ENCODE peak calls at places on chromosomes 3 and 15, in seven cellular contexts. One of them, this sample, is unnamed.

GRCh38 chr3:146473726-146474125 is 4.4 kb upstream of the PLSCR2 start:
- DNase-seq in ELR: no peak
- DNase-seq in non-pigmented ciliary epithelial cell: no peak
- DNase-seq in lower leg skin: no peak
- DNase-seq in GM12891: no peak
- DNase-seq in stimulated activated CD8-positive, alpha-beta memory T cell treated with anti-CD3 and anti-CD28 coated beads, Interleukin-4, amount 100 ng/mL, for 24 hours: no peak
- DNase-seq in GM23248: no peak
- DNase-seq in this sample: no peak

GRCh38 chr15:72198410-72199270 is 1.1 kb upstream of the GRAMD2A start:
- DNase-seq in ELR: no peak
- DNase-seq in non-pigmented ciliary epithelial cell: no peak
- DNase-seq in lower leg skin: peak
- DNase-seq in GM12891: no peak
- DNase-seq in stimulated activated CD8-positive, alpha-beta memory T cell treated with anti-CD3 and anti-CD28 coated beads, Interleukin-4, amount 100 ng/mL, for 24 hours: no peak
- DNase-seq in GM23248: no peak
- DNase-seq in this sample: no peak

GRCh38 chr3:172707967-172708366 is 2.9 kb downstream of the NCEH1 start:
- DNase-seq in ELR: peak
- DNase-seq in non-pigmented ciliary epithelial cell: no peak
- DNase-seq in lower leg skin: no peak
- DNase-seq in GM12891: no peak
- DNase-seq in stimulated activated CD8-positive, alpha-beta memory T cell treated with anti-CD3 and anti-CD28 coated beads, Interleukin-4, amount 100 ng/mL, for 24 hours: no peak
- DNase-seq in GM23248: peak
- DNase-seq in this sample: peak

GRCh38 chr15:77506311-77507150 is 85.8 kb downstream of the HMG20A start:
- DNase-seq in ELR: no peak
- DNase-seq in non-pigmented ciliary epithelial cell: no peak
- DNase-seq in lower leg skin: peak
- DNase-seq in GM12891: no peak
- DNase-seq in stimulated activated CD8-positive, alpha-beta memory T cell treated with anti-CD3 and anti-CD28 coated beads, Interleukin-4, amount 100 ng/mL, for 24 hours: no peak
- DNase-seq in GM23248: no peak
- DNase-seq in this sample: no peak

GRCh38 chr15:39589815-39590644 is 9.2 kb downstream of the THBS1 start:
- DNase-seq in ELR: peak
- DNase-seq in non-pigmented ciliary epithelial cell: no peak
- DNase-seq in lower leg skin: no peak
- DNase-seq in GM12891: no peak
- DNase-seq in stimulated activated CD8-positive, alpha-beta memory T cell treated with anti-CD3 and anti-CD28 coated beads, Interleukin-4, amount 100 ng/mL, for 24 hours: no peak
- DNase-seq in GM23248: peak
- DNase-seq in this sample: no peak

GRCh38 chr15:69305204-69305931 is 6.7 kb downstream of the PAQR5 start:
- DNase-seq in ELR: peak
- DNase-seq in non-pigmented ciliary epithelial cell: peak
- DNase-seq in lower leg skin: no peak
- DNase-seq in GM12891: no peak
- DNase-seq in stimulated activated CD8-positive, alpha-beta memory T cell treated with anti-CD3 and anti-CD28 coated beads, Interleukin-4, amount 100 ng/mL, for 24 hours: no peak
- DNase-seq in GM23248: peak
- DNase-seq in this sample: peak

GRCh38 chr15:48865387-48866079 is 12.4 kb upstream of the EID1 start:
- DNase-seq in ELR: peak
- DNase-seq in non-pigmented ciliary epithelial cell: no peak
- DNase-seq in lower leg skin: no peak
- DNase-seq in GM12891: no peak
- DNase-seq in stimulated activated CD8-positive, alpha-beta memory T cell treated with anti-CD3 and anti-CD28 coated beads, Interleukin-4, amount 100 ng/mL, for 24 hours: no peak
- DNase-seq in GM23248: peak
- DNase-seq in this sample: no peak

GRCh38 chr3:52517796-52518722 is 15.6 kb downstream of the NT5DC2 start:
- DNase-seq in ELR: no peak
- DNase-seq in non-pigmented ciliary epithelial cell: no peak
- DNase-seq in lower leg skin: no peak
- DNase-seq in GM12891: no peak
- DNase-seq in stimulated activated CD8-positive, alpha-beta memory T cell treated with anti-CD3 and anti-CD28 coated beads, Interleukin-4, amount 100 ng/mL, for 24 hours: no peak
- DNase-seq in GM23248: no peak
- DNase-seq in this sample: no peak

GRCh38 chr3:179321585-179322322 is 1.1 kb upstream of the ZNF639 start:
- DNase-seq in ELR: peak
- DNase-seq in non-pigmented ciliary epithelial cell: no peak
- DNase-seq in lower leg skin: no peak
- DNase-seq in GM12891: no peak
- DNase-seq in stimulated activated CD8-positive, alpha-beta memory T cell treated with anti-CD3 and anti-CD28 coated beads, Interleukin-4, amount 100 ng/mL, for 24 hours: no peak
- DNase-seq in GM23248: peak
- DNase-seq in this sample: no peak

GRCh38 chr3:111538687-111539086 is 3.3 kb upstream of the CD96 start:
- DNase-seq in ELR: peak
- DNase-seq in non-pigmented ciliary epithelial cell: no peak
- DNase-seq in lower leg skin: no peak
- DNase-seq in GM12891: no peak
- DNase-seq in stimulated activated CD8-positive, alpha-beta memory T cell treated with anti-CD3 and anti-CD28 coated beads, Interleukin-4, amount 100 ng/mL, for 24 hours: no peak
- DNase-seq in GM23248: peak
- DNase-seq in this sample: no peak

GRCh38 chr3:143242101-143242500 is 122.5 kb downstream of the CHST2 start:
- DNase-seq in ELR: no peak
- DNase-seq in non-pigmented ciliary epithelial cell: peak
- DNase-seq in lower leg skin: no peak
- DNase-seq in GM12891: no peak
- DNase-seq in stimulated activated CD8-positive, alpha-beta memory T cell treated with anti-CD3 and anti-CD28 coated beads, Interleukin-4, amount 100 ng/mL, for 24 hours: no peak
- DNase-seq in GM23248: no peak
- DNase-seq in this sample: no peak

GRCh38 chr15:79923068-79923514 is 26.3 kb upstream of the MTHFS start:
- DNase-seq in ELR: peak
- DNase-seq in non-pigmented ciliary epithelial cell: no peak
- DNase-seq in lower leg skin: peak
- DNase-seq in GM12891: peak
- DNase-seq in stimulated activated CD8-positive, alpha-beta memory T cell treated with anti-CD3 and anti-CD28 coated beads, Interleukin-4, amount 100 ng/mL, for 24 hours: peak
- DNase-seq in GM23248: peak
- DNase-seq in this sample: no peak

GRCh38 chr3:125633767-125634166 is 38.5 kb upstream of the OSBPL11 start:
- DNase-seq in ELR: no peak
- DNase-seq in non-pigmented ciliary epithelial cell: no peak
- DNase-seq in lower leg skin: no peak
- DNase-seq in GM12891: no peak
- DNase-seq in stimulated activated CD8-positive, alpha-beta memory T cell treated with anti-CD3 and anti-CD28 coated beads, Interleukin-4, amount 100 ng/mL, for 24 hours: no peak
- DNase-seq in GM23248: no peak
- DNase-seq in this sample: no peak

GRCh38 chr3:62622553-62623174 is 249.3 kb upstream of the FEZF2 start:
- DNase-seq in ELR: peak
- DNase-seq in non-pigmented ciliary epithelial cell: no peak
- DNase-seq in lower leg skin: no peak
- DNase-seq in GM12891: peak
- DNase-seq in stimulated activated CD8-positive, alpha-beta memory T cell treated with anti-CD3 and anti-CD28 coated beads, Interleukin-4, amount 100 ng/mL, for 24 hours: no peak
- DNase-seq in GM23248: peak
- DNase-seq in this sample: peak

GRCh38 chr3:142977399-142977728 is 13.9 kb upstream of the PAQR9 start:
- DNase-seq in ELR: peak
- DNase-seq in non-pigmented ciliary epithelial cell: no peak
- DNase-seq in lower leg skin: no peak
- DNase-seq in GM12891: no peak
- DNase-seq in stimulated activated CD8-positive, alpha-beta memory T cell treated with anti-CD3 and anti-CD28 coated beads, Interleukin-4, amount 100 ng/mL, for 24 hours: no peak
- DNase-seq in GM23248: peak
- DNase-seq in this sample: no peak

GRCh38 chr3:192888121-192888520 is 29.5 kb downstream of the MB21D2 start:
- DNase-seq in ELR: peak
- DNase-seq in non-pigmented ciliary epithelial cell: no peak
- DNase-seq in lower leg skin: no peak
- DNase-seq in GM12891: no peak
- DNase-seq in stimulated activated CD8-positive, alpha-beta memory T cell treated with anti-CD3 and anti-CD28 coated beads, Interleukin-4, amount 100 ng/mL, for 24 hours: no peak
- DNase-seq in GM23248: peak
- DNase-seq in this sample: no peak

GRCh38 chr3:105906834-105907233 is 38.0 kb upstream of the CBLB start:
- DNase-seq in ELR: peak
- DNase-seq in non-pigmented ciliary epithelial cell: peak
- DNase-seq in lower leg skin: no peak
- DNase-seq in GM12891: no peak
- DNase-seq in stimulated activated CD8-positive, alpha-beta memory T cell treated with anti-CD3 and anti-CD28 coated beads, Interleukin-4, amount 100 ng/mL, for 24 hours: no peak
- DNase-seq in GM23248: peak
- DNase-seq in this sample: peak

GRCh38 chr15:80512729-80513670 is 108.8 kb downstream of the ARNT2 start:
- DNase-seq in ELR: peak
- DNase-seq in non-pigmented ciliary epithelial cell: no peak
- DNase-seq in lower leg skin: no peak
- DNase-seq in GM12891: no peak
- DNase-seq in stimulated activated CD8-positive, alpha-beta memory T cell treated with anti-CD3 and anti-CD28 coated beads, Interleukin-4, amount 100 ng/mL, for 24 hours: no peak
- DNase-seq in GM23248: peak
- DNase-seq in this sample: no peak

GRCh38 chr15:75554717-75555116 is 24.4 kb downstream of the PTPN9 start:
- DNase-seq in ELR: no peak
- DNase-seq in non-pigmented ciliary epithelial cell: no peak
- DNase-seq in lower leg skin: peak
- DNase-seq in GM12891: no peak
- DNase-seq in stimulated activated CD8-positive, alpha-beta memory T cell treated with anti-CD3 and anti-CD28 coated beads, Interleukin-4, amount 100 ng/mL, for 24 hours: no peak
- DNase-seq in GM23248: peak
- DNase-seq in this sample: peak

GRCh38 chr3:70038671-70039070 is 39.1 kb downstream of the SAMMSON start:
- DNase-seq in ELR: no peak
- DNase-seq in non-pigmented ciliary epithelial cell: no peak
- DNase-seq in lower leg skin: no peak
- DNase-seq in GM12891: no peak
- DNase-seq in stimulated activated CD8-positive, alpha-beta memory T cell treated with anti-CD3 and anti-CD28 coated beads, Interleukin-4, amount 100 ng/mL, for 24 hours: no peak
- DNase-seq in GM23248: no peak
- DNase-seq in this sample: no peak

GRCh38 chr3:99915911-99916310 is 98.2 kb downstream of the CMSS1 start:
- DNase-seq in ELR: no peak
- DNase-seq in non-pigmented ciliary epithelial cell: no peak
- DNase-seq in lower leg skin: no peak
- DNase-seq in GM12891: no peak
- DNase-seq in stimulated activated CD8-positive, alpha-beta memory T cell treated with anti-CD3 and anti-CD28 coated beads, Interleukin-4, amount 100 ng/mL, for 24 hours: no peak
- DNase-seq in GM23248: no peak
- DNase-seq in this sample: no peak

GRCh38 chr15:28962851-28963710 is 77.3 kb downstream of the APBA2 start:
- DNase-seq in ELR: peak
- DNase-seq in non-pigmented ciliary epithelial cell: no peak
- DNase-seq in lower leg skin: peak
- DNase-seq in GM12891: no peak
- DNase-seq in stimulated activated CD8-positive, alpha-beta memory T cell treated with anti-CD3 and anti-CD28 coated beads, Interleukin-4, amount 100 ng/mL, for 24 hours: no peak
- DNase-seq in GM23248: no peak
- DNase-seq in this sample: no peak

GRCh38 chr3:14407203-14407602 is 4.8 kb downstream of the SLC6A6 start:
- DNase-seq in ELR: no peak
- DNase-seq in non-pigmented ciliary epithelial cell: no peak
- DNase-seq in lower leg skin: no peak
- DNase-seq in GM12891: no peak
- DNase-seq in stimulated activated CD8-positive, alpha-beta memory T cell treated with anti-CD3 and anti-CD28 coated beads, Interleukin-4, amount 100 ng/mL, for 24 hours: no peak
- DNase-seq in GM23248: no peak
- DNase-seq in this sample: no peak

GRCh38 chr15:73573572-73573971 is 59.6 kb downstream of the NPTN start:
- DNase-seq in ELR: peak
- DNase-seq in non-pigmented ciliary epithelial cell: no peak
- DNase-seq in lower leg skin: no peak
- DNase-seq in GM12891: no peak
- DNase-seq in stimulated activated CD8-positive, alpha-beta memory T cell treated with anti-CD3 and anti-CD28 coated beads, Interleukin-4, amount 100 ng/mL, for 24 hours: no peak
- DNase-seq in GM23248: peak
- DNase-seq in this sample: peak

GRCh38 chr15:50558012-50558411 is 11.5 kb upstream of the USP50 start:
- DNase-seq in ELR: no peak
- DNase-seq in non-pigmented ciliary epithelial cell: no peak
- DNase-seq in lower leg skin: no peak
- DNase-seq in GM12891: no peak
- DNase-seq in stimulated activated CD8-positive, alpha-beta memory T cell treated with anti-CD3 and anti-CD28 coated beads, Interleukin-4, amount 100 ng/mL, for 24 hours: no peak
- DNase-seq in GM23248: no peak
- DNase-seq in this sample: no peak

GRCh38 chr3:115958531-115958930 is 335.2 kb downstream of the GAP43 start:
- DNase-seq in ELR: no peak
- DNase-seq in non-pigmented ciliary epithelial cell: no peak
- DNase-seq in lower leg skin: no peak
- DNase-seq in GM12891: no peak
- DNase-seq in stimulated activated CD8-positive, alpha-beta memory T cell treated with anti-CD3 and anti-CD28 coated beads, Interleukin-4, amount 100 ng/mL, for 24 hours: no peak
- DNase-seq in GM23248: no peak
- DNase-seq in this sample: no peak

GRCh38 chr3:187750041-187750512 is 4.8 kb upstream of the BCL6 start:
- DNase-seq in ELR: no peak
- DNase-seq in non-pigmented ciliary epithelial cell: no peak
- DNase-seq in lower leg skin: no peak
- DNase-seq in GM12891: no peak
- DNase-seq in stimulated activated CD8-positive, alpha-beta memory T cell treated with anti-CD3 and anti-CD28 coated beads, Interleukin-4, amount 100 ng/mL, for 24 hours: no peak
- DNase-seq in GM23248: no peak
- DNase-seq in this sample: no peak

GRCh38 chr15:98904466-98905048 is 103.0 kb downstream of the PGPEP1L start:
- DNase-seq in ELR: peak
- DNase-seq in non-pigmented ciliary epithelial cell: no peak
- DNase-seq in lower leg skin: no peak
- DNase-seq in GM12891: peak
- DNase-seq in stimulated activated CD8-positive, alpha-beta memory T cell treated with anti-CD3 and anti-CD28 coated beads, Interleukin-4, amount 100 ng/mL, for 24 hours: no peak
- DNase-seq in GM23248: peak
- DNase-seq in this sample: peak